ENCODE peak calls at places on chromosomes 2 and 18, in nine cellular contexts. I is adipocyte; G is omental fat pad; E is psoas muscle; X is activated CD8-positive, alpha-beta memory T cell treated with anti-CD3 and anti-CD28 coated beads, Interleukin-2, amount 50 U/mL, for 48 hours; U is heart right ventricle; W is left lobe of liver; C is memory B cell; R is cardiac muscle cell. F is an unnamed sample.
A peak's percentile ranks its signal among the peaks of the same experiment; 100 is the strongest.

GRCh38 chr18:42437646-42438045 is 482.6 kb downstream of the PIK3C3 start:
- DNase-seq in I (no peak), G (no peak), E (peak; percentile 17), X (no peak), U (peak; percentile 6), W (no peak), C (no peak), R (peak; percentile 55), F (no peak)

GRCh38 chr2:56515399-56515798 is 331.6 kb downstream of the CCDC85A start:
- DNase-seq in I (no peak), G (no peak), E (no peak), X (no peak), U (no peak), W (no peak), C (no peak), R (no peak), F (no peak)

GRCh38 chr2:23505218-23505983 is 120.4 kb downstream of the KLHL29 start:
- DNase-seq in I (no peak), G (no peak), E (no peak), X (no peak), U (no peak), W (no peak), C (no peak), R (no peak), F (no peak)

GRCh38 chr18:10033038-10033437 is 119.2 kb downstream of the VAPA start:
- DNase-seq in I (no peak), G (no peak), E (no peak), X (no peak), U (no peak), W (no peak), C (no peak), R (no peak), F (no peak)

GRCh38 chr2:45134726-45135125 is 125.5 kb upstream of the SIX2 start:
- DNase-seq in I (no peak), G (no peak), E (no peak), X (no peak), U (no peak), W (no peak), C (no peak), R (peak; percentile 71), F (peak; percentile 9)

GRCh38 chr2:19355931-19356544 is 2.4 kb downstream of the OSR1 start:
- DNase-seq in I (peak; percentile 58), G (no peak), E (no peak), X (no peak), U (no peak), W (no peak), C (no peak), R (peak; percentile 43), F (peak; percentile 39)

GRCh38 chr18:21218862-21219261 is 23.2 kb upstream of the GREB1L start:
- DNase-seq in I (no peak), G (no peak), E (no peak), X (no peak), U (no peak), W (no peak), C (no peak), R (no peak), F (no peak)

GRCh38 chr2:5914831-5915611 is 222.8 kb downstream of the SOX11 start:
- DNase-seq in I (peak; percentile 78), G (no peak), E (peak; percentile 23), X (no peak), U (peak; percentile 31), W (no peak), C (no peak), R (no peak), F (no peak)

GRCh38 chr18:58255701-58256311 is 211.8 kb downstream of the NEDD4L start:
- DNase-seq in I (no peak), G (no peak), E (peak; percentile 30), X (no peak), U (peak; percentile 12), W (no peak), C (no peak), R (no peak), F (no peak)

GRCh38 chr2:12978058-12978835 is 261.5 kb downstream of the TRIB2 start:
- DNase-seq in I (peak; percentile 55), G (no peak), E (no peak), X (no peak), U (no peak), W (no peak), C (no peak), R (no peak), F (no peak)

GRCh38 chr18:47522359-47522758 is 270.9 kb upstream of the SKOR2 start:
- DNase-seq in I (no peak), G (no peak), E (no peak), X (no peak), U (no peak), W (no peak), C (no peak), R (no peak), F (no peak)

GRCh38 chr2:217837001-217837491 is 165.7 kb downstream of the TNS1 start:
- DNase-seq in I (peak; percentile 59), G (peak; percentile 33), E (peak; percentile 85), X (no peak), U (peak; percentile 81), W (no peak), C (no peak), R (peak; percentile 87), F (peak; percentile 80)

GRCh38 chr18:62420513-62421209 is 95.6 kb downstream of the TNFRSF11A start:
- DNase-seq in I (peak; percentile 64), G (no peak), E (no peak), X (peak; percentile 66), U (no peak), W (no peak), C (no peak), R (peak; percentile 73), F (peak; percentile 17)

GRCh38 chr2:23531280-23531679 is 146.3 kb downstream of the KLHL29 start:
- DNase-seq in I (no peak), G (no peak), E (no peak), X (no peak), U (no peak), W (no peak), C (no peak), R (no peak), F (no peak)

GRCh38 chr2:136703214-136703613 is 62.1 kb upstream of the THSD7B start:
- DNase-seq in I (no peak), G (no peak), E (no peak), X (no peak), U (no peak), W (no peak), C (no peak), R (no peak), F (no peak)

GRCh38 chr2:201235865-201236811 is 24.2 kb upstream of the CASP8 start:
- DNase-seq in I (peak; percentile 94), G (no peak), E (peak; percentile 36), X (no peak), U (peak; percentile 37), W (no peak), C (peak; percentile 67), R (peak; percentile 89), F (peak; percentile 83)

GRCh38 chr2:96953611-96954489 is 32.5 kb downstream of the FAM178B start:
- DNase-seq in I (no peak), G (no peak), E (no peak), X (no peak), U (no peak), W (no peak), C (no peak), R (no peak), F (no peak)

GRCh38 chr2:235300368-235301201 is 193.3 kb upstream of the AGAP1 start:
- DNase-seq in I (peak; percentile 83), G (no peak), E (no peak), X (no peak), U (peak; percentile 24), W (no peak), C (no peak), R (peak; percentile 96), F (peak; percentile 44)

GRCh38 chr2:158618859-158619490 is 162.2 kb downstream of the PKP4 start:
- DNase-seq in I (peak; percentile 30), G (no peak), E (no peak), X (no peak), U (no peak), W (no peak), C (no peak), R (peak; percentile 12), F (no peak)

GRCh38 chr2:30185175-30185574 is 38.4 kb downstream of the YPEL5 start:
- DNase-seq in I (peak; percentile 95), G (no peak), E (no peak), X (peak; percentile 15), U (no peak), W (no peak), C (no peak), R (peak; percentile 65), F (no peak)

GRCh38 chr18:78875268-78875997 is 104.2 kb upstream of the SALL3 start:
- DNase-seq in I (peak; percentile 5), G (no peak), E (no peak), X (peak; percentile 56), U (no peak), W (no peak), C (no peak), R (peak; percentile 40), F (no peak)

GRCh38 chr2:30514861-30515435 is 67.9 kb downstream of the LCLAT1 start:
- DNase-seq in I (no peak), G (no peak), E (no peak), X (no peak), U (no peak), W (no peak), C (no peak), R (no peak), F (no peak)

GRCh38 chr2:239386872-239387445 is 13.9 kb downstream of the HDAC4 start:
- DNase-seq in I (no peak), G (no peak), E (no peak), X (no peak), U (no peak), W (no peak), C (no peak), R (no peak), F (no peak)

GRCh38 chr2:98634406-98635092 is 26.2 kb downstream of the UNC50 start:
- DNase-seq in I (peak; percentile 28), G (no peak), E (no peak), X (peak; percentile 68), U (no peak), W (no peak), C (no peak), R (no peak), F (no peak)

GRCh38 chr2:219658447-219658846 is 31.0 kb downstream of the SLC4A3 start:
- DNase-seq in I (peak; percentile 43), G (no peak), E (no peak), X (no peak), U (no peak), W (no peak), C (no peak), R (peak; percentile 59), F (peak; percentile 65)

GRCh38 chr18:34858188-34858587 is 148.1 kb downstream of the DTNA start:
- DNase-seq in I (no peak), G (no peak), E (no peak), X (no peak), U (no peak), W (no peak), C (no peak), R (no peak), F (no peak)

GRCh38 chr2:144501118-144501517 is 18.8 kb downstream of the ZEB2 start:
- DNase-seq in I (no peak), G (no peak), E (no peak), X (no peak), U (no peak), W (no peak), C (no peak), R (no peak), F (no peak)

GRCh38 chr18:13615432-13615861 is 110.9 kb downstream of the FAM210A start:
- DNase-seq in I (no peak), G (no peak), E (no peak), X (no peak), U (no peak), W (peak; percentile 4), C (no peak), R (no peak), F (peak; percentile 70)

GRCh38 chr2:216188956-216189355 is 79.8 kb downstream of the XRCC5 start:
- DNase-seq in I (peak; percentile 85), G (no peak), E (no peak), X (no peak), U (no peak), W (no peak), C (no peak), R (no peak), F (peak; percentile 44)

GRCh38 chr2:36701391-36701795 is 4.9 kb downstream of the VIT start:
- DNase-seq in I (peak; percentile 56), G (no peak), E (no peak), X (no peak), U (no peak), W (no peak), C (no peak), R (peak; percentile 23), F (no peak)

GRCh38 chr18:8824846-8825245 is 119.5 kb downstream of the MTCL1 start:
- DNase-seq in I (no peak), G (no peak), E (no peak), X (no peak), U (no peak), W (no peak), C (no peak), R (no peak), F (no peak)

F was measured in GM03348.